ENCODE peak calls at places on chromosome 20, in five cellular contexts. B is H9, W is fibroblast of lung, A is neural crest cell, L is bronchial epithelial cell. R is an unnamed sample.

GRCh38 chr20:44961024-44961866 is 1.0 kb upstream of the TOMM34 start:
- DNase-seq in W (no peak), B (no peak), A (no peak), L (no peak), R (no peak)

GRCh38 chr20:20497242-20497985 is 129.5 kb downstream of the INSM1 start:
- DNase-seq in L (no peak), B (no peak), A (no peak), W (no peak), R (no peak)

GRCh38 chr20:25543068-25543467 is 42.3 kb downstream of the NINL start:
- DNase-seq in B (no peak), W (peak; percentile 61), A (no peak), L (peak; percentile 38), R (no peak)

GRCh38 chr20:50690979-50691584 is at the start of gene RIPOR3:
- DNase-seq in B (peak; percentile 63), L (no peak), A (peak; percentile 18), W (no peak), R (no peak)

GRCh38 chr20:25072226-25072811 is 9.6 kb downstream of the VSX1 start:
- DNase-seq in A (no peak), B (no peak), W (no peak), L (peak; percentile 31), R (no peak)

GRCh38 chr20:39822667-39823066 is 860.5 kb downstream of the DHX35 start:
- DNase-seq in A (no peak), L (peak; percentile 50), B (no peak), W (peak; percentile 19), R (no peak)

GRCh38 chr20:15857131-15857784 is 716.0 kb downstream of the KIF16B start:
- DNase-seq in L (no peak), A (no peak), B (no peak), W (no peak), R (peak; percentile 28)

GRCh38 chr20:46010491-46011405 is 2.0 kb downstream of the MMP9 start:
- DNase-seq in B (no peak), W (no peak), L (peak; percentile 39), A (no peak), R (no peak)

GRCh38 chr20:44394520-44395182 is 39.2 kb downstream of the HNF4A start:
- DNase-seq in L (no peak), B (no peak), A (no peak), W (peak; percentile 53), R (no peak)

GRCh38 chr20:49669601-49670189 is 44.0 kb downstream of the B4GALT5 start:
- DNase-seq in A (no peak), L (no peak), W (no peak), B (no peak), R (no peak)

GRCh38 chr20:48400009-48400408 is 427.8 kb downstream of the PREX1 start:
- DNase-seq in W (no peak), B (no peak), A (no peak), L (no peak), R (no peak)

GRCh38 chr20:11502668-11503067 is 415.0 kb upstream of the BTBD3 start:
- DNase-seq in B (no peak), A (no peak), L (no peak), W (no peak), R (no peak)

GRCh38 chr20:45581702-45582101 is 2.6 kb upstream of the WFDC8 start:
- DNase-seq in A (no peak), W (no peak), B (no peak), L (no peak), R (no peak)

GRCh38 chr20:14828459-14828858 is 491.0 kb upstream of the FLRT3 start:
- DNase-seq in W (no peak), A (no peak), L (no peak), B (no peak), R (no peak)

GRCh38 chr20:24382775-24383174 is 86.7 kb upstream of the SYNDIG1 start:
- DNase-seq in A (no peak), L (no peak), B (peak; percentile 6), W (no peak), R (no peak)

GRCh38 chr20:62792182-62792939 is 3.9 kb upstream of the MRGBP start:
- DNase-seq in W (no peak), A (no peak), B (no peak), L (peak; percentile 50), R (no peak)

GRCh38 chr20:18717062-18717461 is 96.5 kb upstream of the SCP2D1 start:
- DNase-seq in A (no peak), B (no peak), L (no peak), W (no peak), R (no peak)

GRCh38 chr20:18721716-18722115 is 91.9 kb upstream of the SCP2D1 start:
- DNase-seq in W (no peak), L (no peak), A (no peak), B (no peak), R (no peak)

GRCh38 chr20:18715564-18715963 is 98.0 kb upstream of the SCP2D1 start:
- DNase-seq in L (no peak), W (no peak), A (no peak), B (no peak), R (no peak)

GRCh38 chr20:18719426-18719825 is 94.2 kb upstream of the SCP2D1 start:
- DNase-seq in L (no peak), B (no peak), A (no peak), W (peak; percentile 36), R (no peak)

GRCh38 chr20:18718129-18718528 is 95.5 kb upstream of the SCP2D1 start:
- DNase-seq in W (no peak), A (no peak), L (no peak), B (no peak), R (no peak)
- TF ChIP-seq CTCF in W (no peak), A (no peak), L (no peak), B (peak; percentile 40), R (no peak)

GRCh38 chr20:18380908-18381529 is 85.8 kb downstream of the DZANK1 start:
- DNase-seq in L (no peak), B (peak; percentile 65), W (no peak), A (no peak), R (no peak)
- TF ChIP-seq CTCF in L (peak; percentile 33), B (peak; percentile 60), W (no peak), A (no peak), R (no peak)

DNA sequence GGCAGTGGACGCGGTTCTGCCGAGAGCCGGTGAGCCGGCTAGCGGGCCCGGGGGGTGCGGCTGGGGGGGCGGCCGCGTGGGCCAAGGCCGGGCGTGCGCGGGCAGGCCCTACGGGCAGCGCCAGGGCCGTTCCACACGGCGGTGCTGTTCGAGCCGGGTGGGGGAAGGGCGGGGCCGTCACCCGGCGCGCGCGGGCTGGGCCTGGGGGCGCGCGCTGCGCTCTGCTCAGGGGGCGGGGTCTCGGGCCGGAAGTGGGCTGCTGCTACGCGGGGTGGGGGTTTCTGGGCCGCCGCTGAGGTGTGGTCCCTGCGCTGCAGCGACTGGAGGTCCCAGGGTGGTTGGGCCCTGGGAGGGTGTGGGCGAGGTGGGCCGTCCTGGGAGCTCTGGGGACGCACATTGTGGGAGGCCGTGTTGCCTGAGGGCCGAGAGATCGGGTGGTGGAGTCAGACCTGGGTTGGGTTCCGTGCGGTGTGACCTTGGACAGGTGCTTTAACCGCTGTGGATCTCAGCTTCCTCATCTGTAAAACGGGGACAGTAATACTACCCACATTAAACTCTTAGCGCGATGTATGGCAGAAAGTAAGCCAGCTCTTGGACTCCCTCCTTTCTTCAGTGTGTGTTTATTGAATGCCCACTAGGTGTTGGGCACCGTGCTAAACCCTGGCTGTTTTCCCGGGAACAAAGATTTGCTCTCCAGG is 395 bp downstream of the MAPRE1 start:
- DNase-seq in L (no peak), B (peak; percentile 92), W (peak; percentile 42), A (peak; percentile 93), R (no peak)
- TF ChIP-seq CTCF in L (no peak), B (no peak), W (no peak), A (peak; percentile 32), R (no peak)

DNA sequence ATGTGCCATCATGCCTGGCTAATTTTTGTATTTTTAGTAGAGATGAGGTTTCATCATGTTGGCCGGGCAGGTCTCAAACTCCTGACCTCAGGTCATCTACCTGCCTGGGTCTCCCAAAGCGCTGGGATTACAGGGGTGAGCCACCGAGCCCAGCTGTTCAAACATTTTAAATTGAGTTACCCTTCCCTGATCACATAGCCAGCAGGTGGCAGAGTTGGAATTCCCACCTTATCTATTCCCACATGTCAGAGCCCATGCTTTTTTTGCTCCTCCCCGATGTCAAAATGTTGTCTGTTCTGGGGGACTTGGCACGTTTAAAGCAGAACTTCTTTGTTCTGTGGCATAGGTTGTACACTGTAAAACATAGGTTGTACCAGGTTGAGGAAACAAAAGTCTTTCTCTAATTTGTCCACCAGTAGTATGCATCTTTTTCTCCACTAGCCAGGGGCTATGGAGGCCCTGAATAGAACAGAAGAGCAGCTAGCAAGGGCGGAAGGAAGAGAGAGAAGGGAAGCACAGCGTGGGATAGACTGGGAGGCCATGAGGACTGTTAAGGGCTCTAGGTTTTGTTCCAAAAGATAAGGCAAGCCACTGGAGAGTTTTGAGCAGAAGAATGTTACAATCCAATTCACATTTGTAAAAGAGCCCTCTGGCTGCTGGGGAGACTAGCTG is 7.3 kb upstream of the LBP start:
- DNase-seq in A (no peak), L (peak; percentile 37), W (peak; percentile 21), B (peak; percentile 73), R (no peak)
- TF ChIP-seq CTCF in A (peak; percentile 50), L (peak; percentile 51), W (peak; percentile 10), B (peak; percentile 69), R (no peak)

GRCh38 chr20:36717657-36718056 is 28.2 kb downstream of the NDRG3 start:
- DNase-seq in W (no peak), A (no peak), L (peak; percentile 22), B (no peak), R (no peak)
- TF ChIP-seq CTCF in W (no peak), A (peak; percentile 25), L (peak; percentile 32), B (peak; percentile 63), R (no peak)

GRCh38 chr20:58838174-58838573 is 12.5 kb downstream of the GNAS-AS1 start:
- DNase-seq in B (no peak), W (no peak), L (no peak), A (no peak), R (no peak)

GRCh38 chr20:58837717-58838116 is 13.0 kb downstream of the GNAS-AS1 start:
- DNase-seq in W (no peak), A (no peak), B (no peak), L (no peak), R (no peak)

GRCh38 chr20:58839991-58840747 is 10.5 kb downstream of the GNAS-AS1 start:
- DNase-seq in B (no peak), A (no peak), W (no peak), L (no peak), R (no peak)

GRCh38 chr20:58840816-58841538 is 9.7 kb downstream of the GNAS-AS1 start:
- DNase-seq in L (no peak), B (no peak), A (no peak), W (no peak), R (no peak)

GRCh38 chr20:58839474-58839874 is 11.2 kb downstream of the GNAS-AS1 start:
- DNase-seq in A (peak; percentile 42), L (no peak), W (peak; percentile 26), B (peak; percentile 76), R (no peak)
- TF ChIP-seq CTCF in A (peak; percentile 60), L (peak; percentile 37), W (no peak), B (peak; percentile 68), R (no peak)

R was measured in activated B cell treated with CpG ODN at 0.5 μM for 24 hours.